ENCODE peak calls at places on chromosome X, in five cellular contexts. E is tibial nerve, A is suprapubic skin, Y is sigmoid colon, N is upper lobe of left lung. V is an unnamed sample.

GRCh38 chrX:48487362-48487785 is 11.4 kb downstream of the FTSJ1 start:
- DNase-seq in N (no peak), A (no peak), E (no peak), Y (no peak), V (no peak)

GRCh38 chrX:109643687-109644086 is 18.7 kb upstream of the KCNE5 start:
- DNase-seq in E (no peak), Y (no peak), N (no peak), A (no peak), V (no peak)

GRCh38 chrX:145844886-145845285 is 27.3 kb downstream of the SLITRK2 start:
- DNase-seq in N (no peak), Y (no peak), E (no peak), A (no peak), V (no peak)

GRCh38 chrX:57367649-57368048 is 81.1 kb downstream of the FAAH2 start:
- DNase-seq in Y (no peak), N (no peak), A (no peak), E (no peak), V (no peak)

GRCh38 chrX:152945021-152945979 is 47.4 kb downstream of the ZNF185 start:
- DNase-seq in E (no peak), Y (peak), N (no peak), A (no peak), V (no peak)

GRCh38 chrX:101642086-101642485 is 17.6 kb downstream of the ARMCX2 start:
- DNase-seq in E (no peak), N (no peak), Y (no peak), A (no peak), V (no peak)

GRCh38 chrX:1554469-1555210 is 17.7 kb upstream of the P2RY8 start:
- DNase-seq in E (no peak), A (peak), N (no peak), Y (peak), V (no peak)

GRCh38 chrX:11791090-11791489 is 33.1 kb downstream of the MSL3 start:
- DNase-seq in E (no peak), N (no peak), A (no peak), Y (no peak), V (no peak)

GRCh38 chrX:53077207-53078197 is 4.7 kb upstream of the TSPYL2 start:
- DNase-seq in E (no peak), Y (no peak), A (peak), N (peak), V (no peak)

GRCh38 chrX:154738013-154738738 is 12.7 kb downstream of the GAB3 start:
- DNase-seq in A (no peak), E (no peak), Y (peak), N (no peak), V (no peak)

GRCh38 chrX:27599928-27600327 is 9.8 kb downstream of the DCAF8L2 start:
- DNase-seq in A (no peak), Y (no peak), E (no peak), N (no peak), V (no peak)

GRCh38 chrX:25105251-25105650 is 89.5 kb upstream of the ARX start:
- DNase-seq in A (no peak), N (no peak), E (no peak), Y (no peak), V (no peak)

GRCh38 chrX:154436597-154437397 is at the start of gene GDI1:
- DNase-seq in E (no peak), N (peak), A (no peak), Y (peak), V (no peak)

GRCh38 chrX:18674417-18674787 is 2.5 kb upstream of the RS1 start:
- DNase-seq in E (no peak), A (no peak), Y (peak), N (peak), V (no peak)

GRCh38 chrX:93673869-93674271 is at the start of gene FAM133A:
- DNase-seq in Y (no peak), N (no peak), E (no peak), A (no peak), V (no peak)

GRCh38 chrX:149962859-149963757 is 24.8 kb upstream of the EOLA2 start:
- DNase-seq in N (no peak), E (peak), Y (no peak), A (no peak), V (no peak)

GRCh38 chrX:119488749-119489148 is 20.5 kb downstream of the SLC25A5 start:
- DNase-seq in N (no peak), Y (peak), E (peak), A (no peak), V (peak)

GRCh38 chrX:115339441-115340025 is 50.0 kb downstream of the LUZP4 start:
- DNase-seq in Y (no peak), N (no peak), E (no peak), A (no peak), V (no peak)

GRCh38 chrX:103699243-103699642 is 11.5 kb upstream of the TMEM31 start:
- DNase-seq in A (no peak), E (no peak), Y (no peak), N (no peak), V (no peak)

GRCh38 chrX:120120223-120120622 is 4.5 kb upstream of the RHOXF1 start:
- DNase-seq in Y (no peak), E (no peak), N (no peak), A (no peak), V (no peak)

GRCh38 chrX:129629837-129630236 is 24.9 kb downstream of the APLN start:
- DNase-seq in A (no peak), Y (no peak), N (no peak), E (no peak), V (no peak)

GRCh38 chrX:1392376-1393130 is 640 bp upstream of the SLC25A6 start:
- DNase-seq in Y (peak), N (peak), E (peak), A (no peak), V (peak)

GRCh38 chrX:154444001-154444754 is at the start of gene FAM50A:
- DNase-seq in E (peak), Y (peak), A (peak), N (peak), V (peak)

GRCh38 chrX:34656842-34657780 is at the start of gene TMEM47:
- DNase-seq in N (peak), Y (peak), A (peak), E (peak), V (peak)

GRCh38 chrX:118346258-118347094 is 570 bp downstream of the WDR44 start:
- DNase-seq in Y (peak), E (peak), A (peak), N (peak), V (peak)

GRCh38 chrX:68114573-68115199 is 318.6 kb downstream of the OPHN1 start:
- DNase-seq in Y (no peak), E (no peak), N (no peak), A (no peak), V (peak)

GRCh38 chrX:33987458-33987857 is 144.7 kb downstream of the FAM47A start:
- DNase-seq in A (no peak), Y (no peak), E (no peak), N (no peak), V (peak)

GRCh38 chrX:99857455-99857854 is 552.6 kb downstream of the PCDH19 start:
- DNase-seq in A (no peak), N (no peak), E (no peak), Y (no peak), V (no peak)

GRCh38 chrX:48883729-48884128 is 13.8 kb downstream of the TIMM17B start:
- DNase-seq in E (no peak), N (no peak), A (no peak), Y (no peak), V (peak)

GRCh38 chrX:70979136-70979762 is 48.4 kb upstream of the SLC7A3 start:
- DNase-seq in Y (no peak), N (no peak), A (no peak), E (no peak), V (no peak)

GRCh38 chrX:132631579-132632232 is 142.9 kb upstream of the MBNL3 start:
- DNase-seq in Y (no peak), E (no peak), A (no peak), N (no peak), V (no peak)

GRCh38 chrX:100636321-100636991 is at the start of gene TSPAN6:
- DNase-seq in N (peak), Y (peak), A (peak), E (peak), V (peak)

GRCh38 chrX:78997870-78998558 is 52.8 kb downstream of the P2RY10 start:
- DNase-seq in E (no peak), Y (no peak), A (no peak), N (no peak), V (peak)

GRCh38 chrX:71191253-71191652 is 31.8 kb upstream of the GJB1 start:
- DNase-seq in E (no peak), Y (no peak), A (no peak), N (no peak), V (no peak)

GRCh38 chrX:106987488-106987887 is 12.5 kb downstream of the MORC4 start:
- DNase-seq in E (no peak), Y (no peak), A (no peak), N (no peak), V (no peak)

GRCh38 chrX:84216406-84216805 is 28.4 kb upstream of the RPS6KA6 start:
- DNase-seq in N (no peak), Y (no peak), E (no peak), A (no peak), V (no peak)

GRCh38 chrX:77014655-77015377 is 432.4 kb upstream of the FGF16 start:
- DNase-seq in E (no peak), Y (no peak), A (no peak), N (no peak), V (no peak)

GRCh38 chrX:69165116-69165651 is at the start of gene PJA1:
- DNase-seq in E (peak), N (peak), A (peak), Y (peak), V (peak)

GRCh38 chrX:147602297-147602696 is 309.4 kb upstream of the FMR1 start:
- DNase-seq in Y (no peak), E (no peak), N (no peak), A (no peak), V (no peak)
- TF ChIP-seq CTCF in Y (no peak), E (no peak), N (no peak), A (no peak), V (no peak)

DNA sequence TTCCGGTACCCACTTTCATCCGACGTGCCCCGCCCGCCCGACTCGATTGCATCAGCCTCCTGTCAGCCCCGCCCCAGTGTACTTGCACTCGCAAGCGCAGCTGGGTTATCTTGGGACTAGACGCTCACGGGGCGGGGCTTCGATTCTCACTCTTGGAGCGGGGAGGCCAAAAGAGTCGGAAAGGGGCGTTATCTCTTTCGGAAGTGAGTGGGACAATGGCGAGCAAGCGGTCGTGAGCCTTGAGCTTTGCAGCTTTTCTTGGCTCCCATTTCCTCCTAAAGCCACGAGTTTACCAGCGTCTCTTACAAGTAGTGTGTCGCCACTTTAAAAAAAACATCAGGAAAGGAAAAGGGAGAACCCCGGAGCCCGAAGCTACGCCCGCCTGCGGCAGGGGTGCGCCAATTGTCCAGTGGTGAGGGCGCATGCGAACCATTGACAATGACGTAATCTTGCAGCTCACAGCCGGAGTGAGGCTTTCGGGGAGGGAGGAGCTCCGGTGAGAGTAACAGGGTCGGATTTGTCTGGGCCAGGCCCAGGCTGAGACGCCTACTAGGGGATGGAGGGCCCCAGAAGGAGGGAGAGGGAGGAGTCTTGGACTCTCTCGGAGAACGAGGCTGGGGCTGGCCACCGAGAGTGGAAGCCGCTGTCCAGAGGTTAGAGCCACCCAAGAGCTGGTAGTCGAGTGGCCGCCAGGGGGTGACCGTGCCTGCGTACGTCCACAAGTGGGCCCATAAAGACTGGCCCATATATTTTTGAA is 109.5 kb downstream of the GNL3L start:
- DNase-seq in N (peak), E (peak), A (peak), Y (peak), V (peak)
- TF ChIP-seq POLR2A in N (peak), E (peak), A (peak), Y (no peak), V (no peak)

DNA sequence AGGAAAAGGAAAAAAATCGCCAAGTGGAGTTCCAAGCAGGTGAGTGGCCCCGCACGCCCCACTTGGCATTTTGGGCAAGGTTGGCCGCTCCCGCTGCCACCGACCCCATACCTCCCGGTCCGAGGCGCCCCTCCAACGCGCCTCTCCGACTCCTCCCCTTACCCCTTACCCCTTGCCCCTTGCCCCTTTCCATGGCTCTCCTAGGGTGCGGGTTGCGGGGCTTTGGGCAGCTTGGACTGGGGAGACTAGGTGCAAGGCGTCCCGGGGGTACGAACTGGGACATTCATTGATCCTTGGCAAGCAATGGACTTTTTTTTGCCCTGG is 698 bp downstream of the SLC16A2 start:
- DNase-seq in E (no peak), A (no peak), N (no peak), Y (no peak), V (no peak)
- H3K4me3 ChIP-seq in E (peak), A (peak), N (peak), Y (peak), V (no peak)

GRCh38 chrX:13936804-13937203 is 92.9 kb downstream of the GEMIN8 start:
- DNase-seq in Y (no peak), A (no peak), E (no peak), N (no peak), V (no peak)
- TF ChIP-seq CTCF in Y (no peak), A (no peak), E (no peak), N (no peak), V (no peak)

DNA sequence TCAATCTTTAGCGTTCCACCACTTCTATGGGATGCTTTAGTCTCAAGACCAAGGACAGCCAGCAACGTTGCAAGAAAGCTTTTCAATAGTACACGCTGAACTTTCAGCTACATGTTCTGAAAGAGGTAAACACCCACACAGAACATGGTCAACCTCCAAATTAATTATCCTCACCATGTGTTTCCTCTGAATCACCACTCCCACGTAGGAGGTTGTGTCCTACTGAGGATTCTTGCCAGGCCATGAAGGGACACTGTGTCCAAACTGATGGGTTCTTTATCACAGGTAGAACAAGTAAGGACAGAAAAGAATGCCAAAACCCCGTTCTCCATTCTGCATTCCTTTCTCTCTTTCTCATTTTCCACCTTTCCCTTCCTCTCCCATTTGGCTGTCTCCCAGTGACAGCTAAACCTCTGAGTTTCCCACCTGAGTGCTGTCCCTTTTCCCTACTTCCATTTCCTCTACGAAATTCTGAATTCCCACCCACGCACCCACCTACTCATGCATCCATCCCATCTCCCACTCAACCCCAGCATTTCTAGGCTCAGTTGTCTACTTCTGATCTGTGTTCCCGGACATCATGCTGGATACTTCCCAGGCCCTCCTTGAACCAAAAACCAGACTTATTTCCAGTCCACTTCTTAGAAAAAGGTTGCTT is 29.0 kb upstream of the GPM6B start:
- DNase-seq in E (no peak), N (no peak), A (no peak), Y (no peak), V (peak)
- TF ChIP-seq POLR2A in E (no peak), N (no peak), A (no peak), Y (no peak), V (no peak)

GRCh38 chrX:2697306-2697705 is 6.2 kb downstream of the CD99 start:
- DNase-seq in A (no peak), N (no peak), E (no peak), Y (no peak), V (peak)
- H3K4me3 ChIP-seq in A (peak), N (no peak), E (no peak), Y (no peak), V (no peak)